ENCODE peak calls at places on chromosomes 2 and 18, in five cellular contexts. D, V, F, H and J are unnamed samples.

GRCh38 chr18:79964330-79965118 is at the start of gene HSBP1L1:
- DNase-seq in D (peak), H (peak), F (peak), V (no peak), J (peak)

GRCh38 chr2:229273384-229274338 is 2.6 kb upstream of the PID1 start:
- DNase-seq in D (peak), V (peak), H (peak), F (peak), J (peak)

GRCh38 chr2:151302879-151303278 is 13.4 kb upstream of the NMI start:
- DNase-seq in F (no peak), D (no peak), H (no peak), V (peak), J (no peak)

GRCh38 chr2:138997849-138998517 is 217.8 kb upstream of the NXPH2 start:
- DNase-seq in H (no peak), F (no peak), V (no peak), D (no peak), J (no peak)

GRCh38 chr18:10926565-10927194 is 222.7 kb downstream of the PIEZO2 start:
- DNase-seq in V (peak), D (no peak), H (no peak), F (no peak), J (no peak)

GRCh38 chr2:217989221-217989948 is 13.4 kb downstream of the TNS1 start:
- DNase-seq in F (no peak), V (no peak), D (no peak), H (no peak), J (no peak)

GRCh38 chr18:52422985-52423601 is 83.1 kb downstream of the DCC start:
- DNase-seq in D (no peak), H (no peak), V (no peak), F (no peak), J (no peak)

GRCh38 chr2:69450735-69451416 is 13.6 kb upstream of the NFU1 start:
- DNase-seq in D (no peak), F (no peak), H (no peak), V (no peak), J (no peak)

GRCh38 chr2:199757466-199757865 is 93.5 kb downstream of the FTCDNL1 start:
- DNase-seq in D (peak), H (no peak), F (peak), V (no peak), J (no peak)

GRCh38 chr2:35891936-35892335 is 463.6 kb upstream of the CRIM1 start:
- DNase-seq in D (no peak), F (no peak), H (no peak), V (no peak), J (no peak)

GRCh38 chr2:191030521-191031154 is 16.7 kb upstream of the STAT1 start:
- DNase-seq in V (no peak), F (no peak), D (peak), H (peak), J (no peak)

GRCh38 chr2:38945372-38945771 is 55.7 kb downstream of the ARHGEF33 start:
- DNase-seq in F (no peak), V (no peak), H (no peak), D (no peak), J (no peak)

GRCh38 chr2:54545700-54546450 is 89.7 kb downstream of the SPTBN1 start:
- DNase-seq in D (no peak), H (no peak), V (peak), F (no peak), J (no peak)

GRCh38 chr2:229270551-229271410 is at the start of gene PID1:
- DNase-seq in F (peak), H (peak), V (no peak), D (peak), J (peak)

GRCh38 chr2:152062130-152063091 is 36.4 kb downstream of the CACNB4 start:
- DNase-seq in V (peak), D (no peak), F (no peak), H (no peak), J (no peak)

DNA sequence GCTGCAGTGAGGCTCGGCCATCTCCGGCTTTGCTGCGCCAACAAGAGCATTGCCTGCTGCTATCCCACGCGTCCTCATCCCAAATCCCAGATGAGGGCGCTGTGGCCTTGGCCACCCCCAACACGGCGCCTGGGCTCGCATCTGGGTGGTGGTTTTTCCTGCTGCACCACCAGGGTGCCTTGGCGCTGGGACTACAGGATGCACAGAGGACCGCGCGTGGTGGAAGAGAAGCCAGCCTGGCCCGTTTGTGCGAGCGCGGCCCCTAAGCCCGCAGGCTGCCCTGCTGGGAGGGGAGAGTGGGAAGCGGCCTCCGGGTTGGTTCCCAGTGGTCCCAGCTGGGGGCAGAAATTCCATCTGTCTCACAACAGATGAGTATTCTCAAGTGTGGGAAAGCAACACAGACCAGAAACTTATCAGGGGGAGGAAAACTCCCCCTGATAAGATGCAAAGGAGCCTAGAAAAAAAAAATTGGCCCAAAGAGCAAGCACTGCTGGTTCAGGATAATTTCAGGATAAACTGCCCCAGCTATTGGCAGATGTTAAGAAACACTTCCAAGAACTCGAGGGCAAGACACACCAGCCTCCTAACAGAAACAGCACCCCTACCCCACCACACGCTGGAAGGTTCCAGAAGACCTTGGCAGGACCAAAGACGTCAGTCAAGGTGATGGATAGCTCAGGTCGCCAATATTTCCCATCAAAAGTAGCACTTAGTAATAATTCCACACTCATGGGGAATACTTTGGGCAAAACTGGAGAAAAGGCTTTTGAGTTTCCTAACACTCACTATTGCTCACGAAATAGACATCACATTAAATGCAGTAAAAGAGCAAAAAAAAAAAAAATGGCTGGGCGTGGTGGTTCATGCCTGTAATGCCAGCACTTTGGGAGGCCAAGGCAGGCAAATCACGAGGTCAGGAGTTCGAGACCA is 152.1 kb downstream of the PXDN start:
- DNase-seq in V (no peak), D (peak), H (peak), F (peak), J (peak)
- TF ChIP-seq CTCF in V (peak), D (no peak), H (peak), F (peak), J (peak)

GRCh38 chr2:206502729-206503128 is 59.4 kb downstream of the ADAM23 start:
- DNase-seq in D (no peak), F (no peak), V (no peak), H (no peak), J (no peak)
- TF ChIP-seq CTCF in D (no peak), F (no peak), V (no peak), H (no peak), J (no peak)

GRCh38 chr2:64767670-64768425 is 114.1 kb upstream of the SERTAD2 start:
- DNase-seq in F (peak), V (peak), H (peak), D (peak), J (peak)
- TF ChIP-seq CTCF in F (peak), V (peak), H (no peak), D (no peak), J (no peak)

GRCh38 chr18:21741511-21742322 is 1.1 kb downstream of the MIB1 start:
- DNase-seq in H (peak), F (peak), D (peak), V (no peak), J (peak)

GRCh38 chr18:21740474-21740723 is 193 bp upstream of the MIB1 start:
- DNase-seq in F (peak), D (no peak), H (peak), V (peak), J (no peak)

GRCh38 chr18:21742323-21742687 is 1.7 kb downstream of the MIB1 start:
- DNase-seq in F (no peak), H (no peak), D (no peak), V (no peak), J (no peak)

GRCh38 chr18:21739604-21740473 is 753 bp upstream of the MIB1 start:
- DNase-seq in V (no peak), H (no peak), D (peak), F (no peak), J (no peak)

GRCh38 chr18:21740724-21741510 is at the start of gene MIB1:
- DNase-seq in D (peak), F (peak), H (peak), V (no peak), J (peak)
- TF ChIP-seq CTCF in D (no peak), F (no peak), H (no peak), V (no peak), J (no peak)

GRCh38 chr2:85648619-85649018 is 19.4 kb downstream of the SFTPB start:
- DNase-seq in V (peak), D (no peak), H (no peak), F (no peak), J (no peak)
- TF ChIP-seq CTCF in V (peak), D (no peak), H (no peak), F (peak), J (peak)

DNA sequence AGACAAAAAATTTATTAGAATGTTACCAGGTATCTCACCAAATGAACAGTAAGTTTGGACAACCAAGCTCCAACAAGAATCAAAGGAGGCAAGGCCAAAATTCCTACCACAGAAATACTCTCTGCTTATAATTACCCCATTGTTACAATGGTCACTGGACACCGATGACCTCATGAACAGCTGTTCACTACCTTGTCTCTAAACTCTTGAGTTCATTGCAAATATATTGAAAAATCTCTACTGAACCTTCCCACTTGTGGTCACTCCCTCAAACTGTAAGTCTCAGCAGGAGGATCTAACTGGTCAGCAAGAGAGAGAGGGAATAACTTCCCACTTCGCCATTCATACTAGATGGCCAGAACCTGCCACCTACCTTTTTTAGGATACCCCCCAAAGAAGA is 50.0 kb downstream of the ERBB4 start:
- DNase-seq in D (no peak), H (no peak), F (no peak), V (no peak), J (no peak)
- TF ChIP-seq CTCF in D (no peak), H (no peak), F (no peak), V (no peak), J (no peak)